ENCODE peak calls at places on chromosomes 7 and 10, in ten cellular contexts. I, D, C, R, P, O, N, U, G and H are unnamed samples.

GRCh38 chr7:42492895-42493294 is 255.9 kb upstream of the GLI3 start:
- DNase-seq in I (no peak), D (no peak), C (no peak), R (no peak), P (no peak), O (no peak), N (no peak), U (no peak), G (no peak), H (no peak)

GRCh38 chr7:121286742-121287699 is 41.8 kb upstream of the WNT16 start:
- DNase-seq in I (no peak), D (no peak), C (no peak), R (no peak), P (no peak), O (peak), N (no peak), U (no peak), G (no peak), H (no peak)

GRCh38 chr10:104146871-104147270 is 24.9 kb downstream of the SFR1 start:
- DNase-seq in I (no peak), D (no peak), C (no peak), R (no peak), P (no peak), O (no peak), N (no peak), U (no peak), G (no peak), H (no peak)

GRCh38 chr10:24209421-24209770 is 458 bp downstream of the KIAA1217 start:
- DNase-seq in I (no peak), D (peak), C (peak), R (no peak), P (no peak), O (no peak), N (peak), U (no peak), G (no peak), H (peak)

GRCh38 chr10:44006826-44007225 is 358.1 kb upstream of the ZNF32 start:
- DNase-seq in I (no peak), D (no peak), C (no peak), R (no peak), P (no peak), O (no peak), N (no peak), U (no peak), G (no peak), H (no peak)

GRCh38 chr7:15720849-15721471 is 34.5 kb upstream of the MEOX2 start:
- DNase-seq in I (no peak), D (no peak), C (peak), R (no peak), P (no peak), O (peak), N (peak), U (no peak), G (no peak), H (peak)

GRCh38 chr7:20183086-20183485 is 34.1 kb downstream of the MACC1 start:
- DNase-seq in I (no peak), D (no peak), C (no peak), R (no peak), P (no peak), O (no peak), N (no peak), U (no peak), G (no peak), H (no peak)

GRCh38 chr10:18418579-18419210 is 232.7 kb downstream of the NSUN6 start:
- DNase-seq in I (no peak), D (no peak), C (no peak), R (no peak), P (no peak), O (peak), N (no peak), U (no peak), G (no peak), H (no peak)

GRCh38 chr7:41912851-41913580 is 210.1 kb upstream of the INHBA start:
- DNase-seq in I (no peak), D (no peak), C (no peak), R (no peak), P (no peak), O (no peak), N (no peak), U (no peak), G (no peak), H (no peak)

GRCh38 chr10:113179270-113179669 is 229.2 kb downstream of the TCF7L2 start:
- DNase-seq in I (no peak), D (no peak), C (no peak), R (no peak), P (no peak), O (peak), N (no peak), U (no peak), G (no peak), H (no peak)

GRCh38 chr10:63436225-63436624 is 29.6 kb downstream of the JMJD1C start:
- DNase-seq in I (no peak), D (no peak), C (no peak), R (no peak), P (no peak), O (no peak), N (no peak), U (no peak), G (no peak), H (no peak)